ENCODE peak calls at places on chromosomes 3 and 15, in six cellular contexts. One of them, this sample, is unnamed.
A peak's percentile ranks its signal among the peaks of the same experiment; 100 is the strongest.

GRCh38 chr15:95868450-95868849 is 462.1 kb upstream of the NR2F2 start:
- DNase-seq in adrenal gland: no peak
- DNase-seq in prostate gland: no peak
- DNase-seq in body of pancreas: no peak
- DNase-seq in NB4: no peak
- DNase-seq in NT2/D1: no peak
- DNase-seq in this sample: no peak

GRCh38 chr3:61594144-61594977 is 33.0 kb downstream of the PTPRG start:
- DNase-seq in adrenal gland: no peak
- DNase-seq in prostate gland: no peak
- DNase-seq in body of pancreas: no peak
- DNase-seq in NB4: no peak
- DNase-seq in NT2/D1: no peak
- DNase-seq in this sample: no peak

GRCh38 chr15:25883860-25884259 is 20.7 kb upstream of the ATP10A start:
- DNase-seq in adrenal gland: no peak
- DNase-seq in prostate gland: no peak
- DNase-seq in body of pancreas: no peak
- DNase-seq in NB4: no peak
- DNase-seq in NT2/D1: no peak
- DNase-seq in this sample: no peak

GRCh38 chr15:70036585-70037343 is 61.0 kb downstream of the TLE3 start:
- DNase-seq in adrenal gland: no peak
- DNase-seq in prostate gland: no peak
- DNase-seq in body of pancreas: no peak
- DNase-seq in NB4: peak; percentile 29
- DNase-seq in NT2/D1: no peak
- DNase-seq in this sample: peak; percentile 55

GRCh38 chr3:172648736-172649135 is 62.1 kb downstream of the NCEH1 start:
- DNase-seq in adrenal gland: no peak
- DNase-seq in prostate gland: no peak
- DNase-seq in body of pancreas: no peak
- DNase-seq in NB4: peak; percentile 33
- DNase-seq in NT2/D1: no peak
- DNase-seq in this sample: no peak

GRCh38 chr15:42491540-42492225 is 742 bp upstream of the ZNF106 start:
- DNase-seq in adrenal gland: no peak
- DNase-seq in prostate gland: no peak
- DNase-seq in body of pancreas: no peak
- DNase-seq in NB4: no peak
- DNase-seq in NT2/D1: no peak
- DNase-seq in this sample: no peak

GRCh38 chr3:25293736-25294135 is 134.3 kb upstream of the RARB start:
- DNase-seq in adrenal gland: no peak
- DNase-seq in prostate gland: no peak
- DNase-seq in body of pancreas: no peak
- DNase-seq in NB4: peak; percentile 58
- DNase-seq in NT2/D1: no peak
- DNase-seq in this sample: no peak

GRCh38 chr3:66620185-66620803 is 119.5 kb upstream of the LRIG1 start:
- DNase-seq in adrenal gland: no peak
- DNase-seq in prostate gland: no peak
- DNase-seq in body of pancreas: no peak
- DNase-seq in NB4: no peak
- DNase-seq in NT2/D1: no peak
- DNase-seq in this sample: no peak

GRCh38 chr3:69493157-69493556 is 107.3 kb upstream of the FRMD4B start:
- DNase-seq in adrenal gland: no peak
- DNase-seq in prostate gland: no peak
- DNase-seq in body of pancreas: no peak
- DNase-seq in NB4: no peak
- DNase-seq in NT2/D1: no peak
- DNase-seq in this sample: no peak

GRCh38 chr3:190122198-190122771 is 1.6 kb upstream of the P3H2 start:
- DNase-seq in adrenal gland: no peak
- DNase-seq in prostate gland: no peak
- DNase-seq in body of pancreas: no peak
- DNase-seq in NB4: no peak
- DNase-seq in NT2/D1: no peak
- DNase-seq in this sample: no peak

GRCh38 chr15:52180196-52180835 is 10.9 kb downstream of the GNB5 start:
- DNase-seq in adrenal gland: no peak
- DNase-seq in prostate gland: peak; percentile 13
- DNase-seq in body of pancreas: no peak
- DNase-seq in NB4: no peak
- DNase-seq in NT2/D1: no peak
- DNase-seq in this sample: no peak

GRCh38 chr3:111808439-111808838 is 50.6 kb upstream of the PHLDB2 start:
- DNase-seq in adrenal gland: no peak
- DNase-seq in prostate gland: no peak
- DNase-seq in body of pancreas: no peak
- DNase-seq in NB4: no peak
- DNase-seq in NT2/D1: no peak
- DNase-seq in this sample: no peak

GRCh38 chr3:29079358-29079757 is 201.5 kb upstream of the RBMS3 start:
- DNase-seq in adrenal gland: no peak
- DNase-seq in prostate gland: no peak
- DNase-seq in body of pancreas: no peak
- DNase-seq in NB4: no peak
- DNase-seq in NT2/D1: no peak
- DNase-seq in this sample: no peak

GRCh38 chr3:111762535-111762934 is 96.5 kb upstream of the PHLDB2 start:
- DNase-seq in adrenal gland: no peak
- DNase-seq in prostate gland: no peak
- DNase-seq in body of pancreas: no peak
- DNase-seq in NB4: no peak
- DNase-seq in NT2/D1: no peak
- DNase-seq in this sample: no peak

GRCh38 chr15:70024521-70024920 is 73.2 kb downstream of the TLE3 start:
- DNase-seq in adrenal gland: no peak
- DNase-seq in prostate gland: peak; percentile 28
- DNase-seq in body of pancreas: no peak
- DNase-seq in NB4: no peak
- DNase-seq in NT2/D1: no peak
- DNase-seq in this sample: no peak

GRCh38 chr15:48059786-48060185 is 61.0 kb upstream of the SLC24A5 start:
- DNase-seq in adrenal gland: no peak
- DNase-seq in prostate gland: no peak
- DNase-seq in body of pancreas: peak; percentile 14
- DNase-seq in NB4: no peak
- DNase-seq in NT2/D1: no peak
- DNase-seq in this sample: peak; percentile 64
- H3K4me3 ChIP-seq in adrenal gland: no peak overlapping the region
- H3K4me3 ChIP-seq in prostate gland: no peak overlapping the region
- H3K4me3 ChIP-seq in body of pancreas: no peak overlapping the region
- H3K4me3 ChIP-seq in NB4: no peak overlapping the region
- H3K4me3 ChIP-seq in NT2/D1: no peak overlapping the region
- H3K4me3 ChIP-seq in this sample: no peak overlapping the region

GRCh38 chr15:93071469-93071891 is 17.5 kb downstream of the RGMA start:
- DNase-seq in adrenal gland: no peak
- DNase-seq in prostate gland: no peak
- DNase-seq in body of pancreas: no peak
- DNase-seq in NB4: no peak
- DNase-seq in NT2/D1: no peak
- DNase-seq in this sample: no peak
- H3K4me3 ChIP-seq in adrenal gland: no peak overlapping the region
- H3K4me3 ChIP-seq in prostate gland: peak overlapping the region; percentile 60
- H3K4me3 ChIP-seq in body of pancreas: peak overlapping the region; percentile 45
- H3K4me3 ChIP-seq in NB4: no peak overlapping the region
- H3K4me3 ChIP-seq in NT2/D1: peak overlapping the region; percentile 84
- H3K4me3 ChIP-seq in this sample: peak overlapping the region; percentile 62

GRCh38 chr3:17634201-17634600 is 108.2 kb downstream of the TBC1D5 start:
- DNase-seq in adrenal gland: no peak
- DNase-seq in prostate gland: no peak
- DNase-seq in body of pancreas: no peak
- DNase-seq in NB4: no peak
- DNase-seq in NT2/D1: no peak
- DNase-seq in this sample: no peak

GRCh38 chr3:17632401-17633100 is 109.9 kb downstream of the TBC1D5 start:
- DNase-seq in adrenal gland: peak; percentile 70
- DNase-seq in prostate gland: no peak
- DNase-seq in body of pancreas: no peak
- DNase-seq in NB4: peak; percentile 72
- DNase-seq in NT2/D1: no peak
- DNase-seq in this sample: no peak

GRCh38 chr3:17629400-17629799 is 113.0 kb downstream of the TBC1D5 start:
- DNase-seq in adrenal gland: no peak
- DNase-seq in prostate gland: no peak
- DNase-seq in body of pancreas: no peak
- DNase-seq in NB4: no peak
- DNase-seq in NT2/D1: no peak
- DNase-seq in this sample: no peak

GRCh38 chr3:17634964-17635363 is 107.5 kb downstream of the TBC1D5 start:
- DNase-seq in adrenal gland: no peak
- DNase-seq in prostate gland: no peak
- DNase-seq in body of pancreas: no peak
- DNase-seq in NB4: no peak
- DNase-seq in NT2/D1: no peak
- DNase-seq in this sample: no peak

GRCh38 chr3:17631617-17632016 is 110.8 kb downstream of the TBC1D5 start:
- DNase-seq in adrenal gland: no peak
- DNase-seq in prostate gland: no peak
- DNase-seq in body of pancreas: no peak
- DNase-seq in NB4: no peak
- DNase-seq in NT2/D1: no peak
- DNase-seq in this sample: no peak
- H3K4me3 ChIP-seq in adrenal gland: no peak overlapping the region
- H3K4me3 ChIP-seq in prostate gland: no peak overlapping the region
- H3K4me3 ChIP-seq in body of pancreas: no peak overlapping the region
- H3K4me3 ChIP-seq in NB4: no peak overlapping the region
- H3K4me3 ChIP-seq in NT2/D1: no peak overlapping the region
- H3K4me3 ChIP-seq in this sample: no peak overlapping the region

GRCh38 chr3:52777959-52778805 is 783 bp downstream of the ITIH1 start:
- DNase-seq in adrenal gland: peak; percentile 46
- DNase-seq in prostate gland: no peak
- DNase-seq in body of pancreas: peak; percentile 5
- DNase-seq in NB4: no peak
- DNase-seq in NT2/D1: no peak
- DNase-seq in this sample: peak; percentile 37

GRCh38 chr3:52779411-52780297 is 2.3 kb downstream of the ITIH1 start:
- DNase-seq in adrenal gland: peak; percentile 38
- DNase-seq in prostate gland: no peak
- DNase-seq in body of pancreas: peak; percentile 3
- DNase-seq in NB4: peak; percentile 75
- DNase-seq in NT2/D1: no peak
- DNase-seq in this sample: peak; percentile 45

GRCh38 chr3:52781741-52782140 is 4.3 kb downstream of the ITIH1 start:
- DNase-seq in adrenal gland: no peak
- DNase-seq in prostate gland: no peak
- DNase-seq in body of pancreas: no peak
- DNase-seq in NB4: no peak
- DNase-seq in NT2/D1: no peak
- DNase-seq in this sample: peak; percentile 21

GRCh38 chr3:52779011-52779410 is 1.6 kb downstream of the ITIH1 start:
- DNase-seq in adrenal gland: no peak
- DNase-seq in prostate gland: no peak
- DNase-seq in body of pancreas: peak; percentile 2
- DNase-seq in NB4: no peak
- DNase-seq in NT2/D1: no peak
- DNase-seq in this sample: peak; percentile 25

GRCh38 chr3:52780298-52780585 is 2.8 kb downstream of the ITIH1 start:
- DNase-seq in adrenal gland: no peak
- DNase-seq in prostate gland: no peak
- DNase-seq in body of pancreas: no peak
- DNase-seq in NB4: no peak
- DNase-seq in NT2/D1: no peak
- DNase-seq in this sample: peak; percentile 30
- H3K4me3 ChIP-seq in adrenal gland: no peak overlapping the region
- H3K4me3 ChIP-seq in prostate gland: no peak overlapping the region
- H3K4me3 ChIP-seq in body of pancreas: no peak overlapping the region
- H3K4me3 ChIP-seq in NB4: no peak overlapping the region
- H3K4me3 ChIP-seq in NT2/D1: no peak overlapping the region
- H3K4me3 ChIP-seq in this sample: no peak overlapping the region

GRCh38 chr3:158731525-158731924 is 732 bp downstream of the RARRES1 start:
- DNase-seq in adrenal gland: no peak
- DNase-seq in prostate gland: no peak
- DNase-seq in body of pancreas: no peak
- DNase-seq in NB4: no peak
- DNase-seq in NT2/D1: no peak
- DNase-seq in this sample: no peak
- H3K4me3 ChIP-seq in adrenal gland: no peak overlapping the region
- H3K4me3 ChIP-seq in prostate gland: peak overlapping the region; percentile 78
- H3K4me3 ChIP-seq in body of pancreas: peak overlapping the region; percentile 48
- H3K4me3 ChIP-seq in NB4: no peak overlapping the region
- H3K4me3 ChIP-seq in NT2/D1: peak overlapping the region; percentile 63
- H3K4me3 ChIP-seq in this sample: peak overlapping the region; percentile 61

DNA sequence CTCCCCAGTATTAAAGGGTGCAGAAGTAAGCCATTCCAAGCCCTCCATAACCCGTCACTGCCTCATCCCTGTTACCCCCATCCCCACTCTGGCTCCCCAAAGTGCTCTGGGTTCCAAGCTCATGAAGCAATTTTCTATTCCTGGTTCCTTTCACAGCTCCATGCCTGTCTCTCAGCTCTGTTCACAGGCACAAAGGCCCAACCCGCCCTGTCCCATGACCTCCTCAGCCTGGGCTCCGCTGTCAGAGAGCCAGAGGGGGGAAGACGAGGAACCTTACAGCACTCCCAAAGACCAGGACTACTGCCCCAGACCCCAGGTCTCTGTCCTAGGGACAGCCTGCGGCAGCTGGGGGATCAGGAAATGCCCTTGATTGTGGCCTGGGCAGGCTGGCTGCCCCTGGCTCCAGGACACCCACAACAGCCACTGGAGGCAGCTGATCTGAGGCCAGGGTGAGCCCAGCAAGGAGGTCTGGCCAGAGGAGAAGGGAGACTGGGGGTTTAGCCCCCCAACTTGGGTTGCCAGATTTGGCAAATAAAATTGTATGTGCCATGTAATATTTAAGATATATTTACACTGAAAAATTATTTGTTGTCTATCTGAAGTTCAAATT is 43.2 kb upstream of the LINGO1 start:
- DNase-seq in adrenal gland: no peak
- DNase-seq in prostate gland: no peak
- DNase-seq in body of pancreas: no peak
- DNase-seq in NB4: no peak
- DNase-seq in NT2/D1: no peak
- DNase-seq in this sample: no peak
- H3K4me3 ChIP-seq in adrenal gland: no peak overlapping the region
- H3K4me3 ChIP-seq in prostate gland: no peak overlapping the region
- H3K4me3 ChIP-seq in body of pancreas: no peak overlapping the region
- H3K4me3 ChIP-seq in NB4: no peak overlapping the region
- H3K4me3 ChIP-seq in NT2/D1: no peak overlapping the region
- H3K4me3 ChIP-seq in this sample: no peak overlapping the region

DNA sequence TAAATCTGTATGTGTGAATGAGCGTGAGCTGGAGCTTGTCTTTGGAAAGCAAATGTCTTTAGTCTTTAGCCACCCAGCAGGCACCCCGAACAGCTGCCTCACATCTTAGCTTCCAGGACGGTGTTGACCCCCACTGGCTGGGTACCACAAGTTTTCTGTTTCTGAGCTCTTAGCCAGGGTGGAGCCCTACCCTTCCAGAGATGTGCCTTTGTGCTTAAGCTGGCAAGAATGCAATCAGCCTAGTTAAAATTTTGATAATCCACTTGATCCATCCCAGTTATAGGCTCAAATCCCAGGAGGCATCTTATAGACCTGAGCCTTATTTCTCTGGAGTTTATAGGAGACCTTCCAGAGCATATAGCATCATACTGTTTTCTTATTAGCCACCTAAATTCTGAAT is 121.3 kb downstream of the PDCD6IP start:
- DNase-seq in adrenal gland: no peak
- DNase-seq in prostate gland: no peak
- DNase-seq in body of pancreas: no peak
- DNase-seq in NB4: no peak
- DNase-seq in NT2/D1: no peak
- DNase-seq in this sample: no peak
- H3K4me3 ChIP-seq in adrenal gland: no peak overlapping the region
- H3K4me3 ChIP-seq in prostate gland: no peak overlapping the region
- H3K4me3 ChIP-seq in body of pancreas: no peak overlapping the region
- H3K4me3 ChIP-seq in NB4: no peak overlapping the region
- H3K4me3 ChIP-seq in NT2/D1: no peak overlapping the region
- H3K4me3 ChIP-seq in this sample: no peak overlapping the region

This sample was measured in upper lobe of right lung.